ENCODE peak calls at places on chromosomes 2 and 18, in nine cellular contexts. Z is suprapubic skin; Q is IMR-90; W is NT2/D1; N is upper lobe of right lung; I is CD8-positive, alpha-beta memory T cell; H is cardiac muscle cell; F is HL-60; Y is right cardiac atrium. U is an unnamed sample. For H3K27me3, the result is how much of the 10 kb centered on the place peaks cover.

GRCh38 chr2:176324862-176325261 is 55.6 kb downstream of the MTX2 start:
- DNase-seq in F (no peak), W (no peak), N (no peak), Q (no peak), Z (no peak), H (no peak), I (no peak), Y (no peak), U (no peak)

GRCh38 chr2:207121784-207122183 is 44.0 kb downstream of the KLF7 start:
- DNase-seq in H (no peak), Q (peak), W (no peak), F (no peak), N (no peak), Y (peak), Z (no peak), I (no peak), U (no peak)

GRCh38 chr2:86011449-86011941 is 94.2 kb downstream of the POLR1A start:
- DNase-seq in W (no peak), Y (no peak), I (no peak), H (no peak), Q (no peak), Z (peak), N (no peak), F (no peak), U (no peak)

GRCh38 chr2:72081450-72081849 is 66.2 kb downstream of the CYP26B1 start:
- DNase-seq in I (no peak), W (no peak), F (no peak), Q (no peak), Y (no peak), N (no peak), H (no peak), Z (no peak), U (no peak)

GRCh38 chr2:218781691-218782528 is at the start of gene CYP27A1:
- DNase-seq in N (peak), Q (no peak), Z (peak), W (peak), F (no peak), H (peak), Y (peak), I (no peak), U (peak)

GRCh38 chr2:127348421-127349000 is 39.3 kb downstream of the MAP3K2 start:
- DNase-seq in Q (peak), Y (no peak), F (no peak), I (no peak), N (no peak), Z (no peak), W (no peak), H (no peak), U (no peak)

GRCh38 chr18:66682855-66683322 is 79.0 kb upstream of the CDH19 start:
- DNase-seq in Z (no peak), W (no peak), H (peak), F (peak), Y (peak), Q (no peak), I (no peak), N (no peak), U (no peak)

GRCh38 chr2:26438526-26438925 is 36.8 kb downstream of the DRC1 start:
- DNase-seq in F (no peak), Y (no peak), N (no peak), I (no peak), W (no peak), Z (no peak), H (no peak), Q (peak), U (no peak)

GRCh38 chr2:111705711-111706323 is 178.2 kb downstream of the ANAPC1 start:
- DNase-seq in W (peak), Q (peak), N (no peak), F (peak), I (no peak), Z (peak), H (no peak), Y (no peak), U (peak)

GRCh38 chr2:121412349-121412748 is 118.3 kb upstream of the RNU4ATAC start:
- DNase-seq in Q (no peak), H (no peak), F (no peak), Y (no peak), W (no peak), Z (no peak), I (no peak), N (no peak), U (no peak)

GRCh38 chr2:128304715-128305554 is 13.7 kb downstream of the HS6ST1 start:
- DNase-seq in H (peak), N (peak), F (no peak), Z (no peak), W (no peak), I (no peak), Y (peak), Q (peak), U (peak)

GRCh38 chr2:144510206-144510991 is 9.5 kb downstream of the ZEB2 start:
- DNase-seq in F (no peak), H (peak), Z (no peak), Y (peak), W (peak), Q (peak), I (peak), N (no peak), U (peak)

GRCh38 chr2:75289771-75290170 is 90.5 kb upstream of the TACR1 start:
- DNase-seq in H (no peak), W (no peak), I (no peak), F (no peak), N (no peak), Y (no peak), Z (no peak), Q (peak), U (no peak)

GRCh38 chr2:45119038-45119437 is 109.8 kb upstream of the SIX2 start:
- DNase-seq in F (no peak), Z (no peak), Q (peak), I (no peak), H (no peak), W (no peak), Y (no peak), N (no peak), U (no peak)

GRCh38 chr2:143426296-143426695 is 297.1 kb downstream of the ARHGAP15 start:
- DNase-seq in I (no peak), F (no peak), Z (no peak), N (no peak), W (no peak), H (no peak), Q (peak), Y (no peak), U (no peak)

GRCh38 chr18:76374330-76375281 is 120.4 kb downstream of the ZNF516 start:
- DNase-seq in W (no peak), Y (no peak), I (no peak), N (no peak), Q (no peak), H (no peak), Z (peak), F (no peak), U (no peak)

GRCh38 chr2:50786345-50786744 is 245.6 kb downstream of the NRXN1 start:
- DNase-seq in F (no peak), I (no peak), N (no peak), W (peak), Q (no peak), Y (no peak), Z (no peak), H (no peak), U (peak)

GRCh38 chr18:11565716-11566115 is 43.7 kb upstream of the SLC35G4 start:
- DNase-seq in F (no peak), N (no peak), Z (no peak), I (no peak), Y (no peak), Q (no peak), W (no peak), H (no peak), U (no peak)

GRCh38 chr2:239625913-239626734 is 225.3 kb upstream of the HDAC4 start:
- DNase-seq in Z (no peak), H (no peak), I (no peak), N (no peak), Q (no peak), W (no peak), Y (peak), F (no peak), U (no peak)

DNA sequence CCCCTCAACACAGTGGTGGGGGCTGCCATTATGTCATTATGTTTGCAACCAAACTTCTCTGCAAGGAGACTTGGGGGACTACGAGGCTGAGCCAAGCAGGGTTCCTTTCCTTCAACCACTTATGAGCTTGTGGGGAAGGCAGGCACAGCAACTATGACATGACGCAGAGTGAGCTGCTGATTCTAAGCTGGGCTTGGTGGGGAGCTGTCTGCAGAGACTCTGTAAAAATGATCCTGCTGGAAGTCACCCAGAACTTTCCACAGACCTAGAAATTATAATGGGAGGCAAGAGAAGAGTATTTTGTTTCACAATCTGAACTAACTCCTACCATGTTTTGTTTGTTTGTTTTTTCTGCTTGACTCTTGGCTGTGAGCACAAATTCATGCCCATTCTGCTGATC is 55.6 kb downstream of the INPP5D start:
- DNase-seq in W (no peak), Y (no peak), I (no peak), N (no peak), Q (no peak), F (no peak), Z (peak), H (peak), U (no peak)
- H3K4me3 ChIP-seq in W (no peak), Y (no peak), I (no peak), N (no peak), Q (no peak), F (no peak), Z (no peak), H (no peak), U (no peak)

DNA sequence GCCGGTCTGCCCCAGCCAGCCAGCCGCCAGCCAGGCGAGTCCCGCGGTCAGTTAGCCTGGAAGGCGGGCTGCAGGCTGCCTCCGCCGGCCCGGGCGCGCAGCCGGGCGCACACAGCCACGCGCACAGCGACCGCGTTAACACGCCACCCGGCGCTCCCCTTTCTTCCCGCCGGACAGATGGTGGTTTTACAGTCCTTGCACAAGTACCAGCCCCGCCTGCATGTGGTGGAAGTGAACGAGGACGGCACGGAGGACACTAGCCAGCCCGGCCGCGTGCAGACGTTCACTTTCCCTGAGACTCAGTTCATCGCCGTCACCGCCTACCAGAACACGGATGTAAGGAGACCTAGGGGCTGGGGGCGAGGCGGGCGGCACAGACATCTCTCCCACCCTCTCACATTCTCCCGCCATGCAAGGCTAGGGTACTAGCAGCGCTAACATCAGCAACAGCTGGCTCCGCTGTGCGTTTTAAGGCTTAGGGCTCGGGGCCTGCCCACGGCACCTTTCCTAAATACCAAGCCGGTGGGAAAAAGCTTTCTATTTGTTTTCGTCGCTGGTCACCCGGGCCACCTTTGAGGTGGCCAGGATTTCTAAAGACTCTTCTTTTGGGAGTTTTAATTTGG is 2.7 kb downstream of the TBR1 start:
- DNase-seq in N (no peak), Z (no peak), W (no peak), Q (peak), Y (no peak), H (peak), I (no peak), F (peak), U (peak)
- H3K27me3 ChIP-seq in N (half or more), Z (half or more), W (under half), Q (half or more), Y (under half), H (half or more), I (half or more), F (half or more), U (half or more)

GRCh38 chr2:54787270-54787669 is 63.8 kb downstream of the EML6 start:
- DNase-seq in I (no peak), N (no peak), F (no peak), Z (no peak), H (no peak), Y (no peak), W (no peak), Q (no peak), U (no peak)

GRCh38 chr2:54787760-54788366 is 64.4 kb downstream of the EML6 start:
- DNase-seq in I (no peak), Y (no peak), F (no peak), H (no peak), N (no peak), W (no peak), Q (no peak), Z (no peak), U (no peak)

DNA sequence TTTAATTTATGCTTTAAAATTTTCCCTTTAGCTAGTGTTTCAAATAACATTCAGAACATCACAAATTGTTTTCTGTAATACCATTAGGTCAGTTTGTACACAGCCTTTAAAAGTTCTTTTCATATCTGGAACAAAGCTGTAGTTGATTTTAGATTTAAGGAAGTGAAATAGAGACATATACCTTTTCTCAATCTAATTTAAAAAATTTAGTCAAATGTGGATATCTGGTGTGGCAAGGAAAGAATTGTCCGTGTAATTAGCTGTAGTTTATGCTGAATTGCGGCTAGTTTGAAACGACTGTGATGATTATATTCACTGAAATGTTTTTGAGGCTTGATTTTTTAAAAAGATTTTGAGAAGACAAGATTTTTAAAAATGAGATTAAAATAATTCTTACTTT is 59.9 kb downstream of the EML6 start:
- DNase-seq in Y (no peak), Z (no peak), W (no peak), F (no peak), I (no peak), Q (no peak), H (no peak), N (no peak), U (no peak)
- H3K4me3 ChIP-seq in Y (no peak), Z (no peak), W (no peak), F (no peak), I (no peak), Q (no peak), H (no peak), N (no peak), U (no peak)

GRCh38 chr2:105557515-105557914 is 158.7 kb upstream of the FHL2 start:
- DNase-seq in Y (peak), N (no peak), I (no peak), H (no peak), Q (no peak), W (no peak), Z (peak), F (no peak), U (no peak)
- H3K27me3 ChIP-seq in Y (under half), N (under half), I (under half), H (under half), Q (half or more), W (under half), Z (under half), F (under half), U (under half)

GRCh38 chr2:168964251-168964807 is 63.2 kb downstream of the G6PC2 start:
- DNase-seq in W (no peak), Y (no peak), N (no peak), F (no peak), Z (no peak), H (no peak), Q (no peak), I (no peak), U (no peak)
- H3K4me3 ChIP-seq in W (no peak), Y (no peak), N (no peak), F (no peak), Z (no peak), H (no peak), Q (no peak), I (no peak), U (no peak)

DNA sequence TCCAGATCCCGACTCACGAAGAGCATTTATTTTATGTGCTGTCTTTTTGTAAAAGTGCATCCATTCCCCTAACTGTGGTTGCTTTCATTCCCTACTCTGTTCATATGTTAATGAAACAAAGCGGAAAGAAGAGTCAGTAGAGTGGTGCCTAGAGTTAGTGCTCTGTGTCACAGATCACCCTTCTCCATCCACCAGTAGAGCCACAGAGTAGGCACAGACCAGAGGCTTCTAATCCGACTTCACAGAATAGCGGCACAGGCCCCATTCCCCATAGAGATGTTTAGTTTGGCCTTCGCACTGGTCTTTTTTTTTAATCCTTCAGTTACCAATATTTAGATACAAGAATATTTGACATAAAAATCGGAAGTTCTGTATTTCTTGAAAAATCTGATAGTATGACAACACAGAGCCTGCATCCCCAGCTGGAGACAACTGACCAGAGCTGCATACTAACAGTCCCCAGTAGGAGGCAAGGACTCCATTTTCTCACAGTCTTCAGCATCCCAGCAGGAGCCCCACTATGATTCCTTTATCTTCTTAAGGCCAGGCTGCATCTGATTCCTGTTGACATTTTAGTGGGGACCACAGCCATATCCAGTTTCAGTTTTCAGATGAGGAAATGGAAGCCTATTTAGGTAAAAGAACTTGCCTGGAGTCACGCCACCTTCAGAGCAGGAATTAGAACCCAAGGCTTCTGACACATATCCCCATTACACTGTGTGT is 7.0 kb downstream of the G6PC2 start:
- DNase-seq in H (no peak), N (no peak), W (no peak), Y (no peak), F (no peak), Z (no peak), I (no peak), Q (no peak), U (peak)
- H3K27me3 ChIP-seq in H (under half), N (under half), W (under half), Y (under half), F (under half), Z (under half), I (under half), Q (under half), U (under half)

GRCh38 chr18:26551217-26551708 is 2.9 kb upstream of the KCTD1 start:
- DNase-seq in N (no peak), H (no peak), Q (no peak), Y (no peak), I (no peak), W (no peak), F (no peak), Z (no peak), U (no peak)
- H3K4me3 ChIP-seq in N (no peak), H (peak), Q (no peak), Y (peak), I (no peak), W (no peak), F (no peak), Z (peak), U (peak)